ENCODE peak calls at places on chromosomes 1 and 21, in seven cellular contexts. U is IMR-90, O is HCT116, S is heart left ventricle, R is pancreas, X is adrenal gland, D is stomach. Y is an unnamed sample.

GRCh38 chr21:39208624-39209333 is 25.5 kb upstream of the PSMG1 start:
- DNase-seq in U (peak; percentile 21), O (no peak), S (no peak), R (no peak), X (no peak), D (no peak), Y (no peak)

GRCh38 chr1:234040446-234041317 is 136.2 kb downstream of the SLC35F3 start:
- DNase-seq in U (no peak), O (no peak), S (no peak), R (no peak), X (no peak), D (no peak), Y (no peak)

GRCh38 chr1:46587072-46587471 is 17.0 kb downstream of the MKNK1 start:
- DNase-seq in U (no peak), O (no peak), S (peak; percentile 79), R (no peak), X (peak; percentile 34), D (no peak), Y (no peak)

GRCh38 chr1:55517036-55517435 is 301.9 kb upstream of the USP24 start:
- DNase-seq in U (no peak), O (no peak), S (no peak), R (no peak), X (no peak), D (no peak), Y (no peak)

GRCh38 chr21:33196956-33197374 is 32.8 kb upstream of the IFNAR2 start:
- DNase-seq in U (peak; percentile 62), O (peak; percentile 68), S (peak; percentile 76), R (peak; percentile 45), X (peak; percentile 71), D (peak; percentile 59), Y (peak; percentile 10)

GRCh38 chr1:160797861-160798273 is 1.9 kb downstream of the LY9 start:
- DNase-seq in U (no peak), O (no peak), S (no peak), R (no peak), X (no peak), D (peak; percentile 41), Y (no peak)

GRCh38 chr1:150981805-150982712 is at the start of gene ANXA9:
- DNase-seq in U (no peak), O (no peak), S (no peak), R (peak; percentile 78), X (no peak), D (peak; percentile 61), Y (no peak)

GRCh38 chr1:229694053-229694693 is 68.1 kb downstream of the URB2 start:
- DNase-seq in U (peak; percentile 81), O (no peak), S (peak; percentile 92), R (peak; percentile 22), X (peak; percentile 16), D (peak; percentile 47), Y (no peak)

GRCh38 chr1:176989754-176990153 is 174.8 kb downstream of the ASTN1 start:
- DNase-seq in U (no peak), O (no peak), S (peak; percentile 33), R (no peak), X (no peak), D (no peak), Y (no peak)

GRCh38 chr1:12344611-12345299 is 114.9 kb downstream of the VPS13D start:
- DNase-seq in U (no peak), O (no peak), S (peak; percentile 38), R (no peak), X (no peak), D (no peak), Y (no peak)

GRCh38 chr1:21567241-21568005 is 58.2 kb downstream of the ALPL start:
- DNase-seq in U (peak; percentile 92), O (no peak), S (peak; percentile 15), R (no peak), X (no peak), D (no peak), Y (no peak)

GRCh38 chr1:46675549-46676314 is 4.1 kb downstream of the TEX38 start:
- DNase-seq in U (no peak), O (no peak), S (no peak), R (no peak), X (no peak), D (no peak), Y (no peak)

GRCh38 chr1:247417786-247418185 is 1.8 kb downstream of the NLRP3 start:
- DNase-seq in U (no peak), O (no peak), S (no peak), R (no peak), X (no peak), D (no peak), Y (no peak)

GRCh38 chr1:247411583-247412295 is 4.2 kb upstream of the NLRP3 start:
- DNase-seq in U (no peak), O (no peak), S (no peak), R (no peak), X (no peak), D (no peak), Y (no peak)

GRCh38 chr1:247421074-247421473 is 5.1 kb downstream of the NLRP3 start:
- DNase-seq in U (no peak), O (no peak), S (no peak), R (no peak), X (no peak), D (no peak), Y (no peak)

GRCh38 chr1:247419326-247419725 is 3.4 kb downstream of the NLRP3 start:
- DNase-seq in U (no peak), O (no peak), S (no peak), R (no peak), X (no peak), D (no peak), Y (no peak)

GRCh38 chr1:247415423-247416361 is at the start of gene NLRP3:
- DNase-seq in U (no peak), O (no peak), S (peak; percentile 48), R (no peak), X (peak; percentile 28), D (peak; percentile 34), Y (no peak)
- H3K4me3 ChIP-seq in U (peak within 1 kb of the TSS; percentile 6), O (peak within 1 kb of the TSS; percentile 4), S (peak within 1 kb of the TSS; percentile 21), R (peak within 1 kb of the TSS; percentile 18), X (no peak within 1 kb of the TSS), D (peak within 1 kb of the TSS; percentile 32), Y (no peak within 1 kb of the TSS)

GRCh38 chr1:41578712-41579335 is 94.3 kb upstream of the EDN2 start:
- DNase-seq in U (peak; percentile 30), O (no peak), S (no peak), R (no peak), X (no peak), D (no peak), Y (peak; percentile 36)
- TF ChIP-seq CTCF in U (peak; percentile 38), O (peak; percentile 61), S (peak; percentile 36), R (peak; percentile 22), X (peak; percentile 55), D (peak; percentile 35), Y (peak; percentile 44)

DNA sequence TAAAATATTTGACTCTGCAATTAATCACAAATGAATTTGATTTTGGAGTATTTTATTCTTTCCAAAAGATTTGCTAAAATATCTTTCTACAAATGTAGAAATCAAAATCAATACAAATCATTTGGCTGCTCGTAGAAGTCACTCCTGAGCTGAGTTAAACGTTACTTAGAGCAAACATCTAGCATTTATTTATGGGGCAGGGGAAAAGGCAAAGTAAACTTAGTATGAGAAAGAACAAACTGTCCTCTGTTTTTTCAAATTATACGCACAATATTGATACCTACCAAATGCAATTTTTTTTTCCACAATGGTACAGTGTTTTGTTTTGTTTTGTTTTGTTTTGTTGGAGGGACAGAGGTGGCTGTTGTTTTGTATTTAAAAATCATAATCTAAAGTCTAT is 233.8 kb downstream of the TTLL7 start:
- DNase-seq in U (no peak), O (no peak), S (no peak), R (no peak), X (no peak), D (no peak), Y (no peak)
- H3K4me3 ChIP-seq in U (no peak overlapping the region), O (no peak overlapping the region), S (no peak overlapping the region), R (peak overlapping the region; percentile 8), X (no peak overlapping the region), D (no peak overlapping the region), Y (no peak overlapping the region)

GRCh38 chr1:25889470-25889869 is 14.0 kb upstream of the PAQR7 start:
- DNase-seq in U (peak; percentile 43), O (no peak), S (no peak), R (no peak), X (no peak), D (no peak), Y (no peak)
- TF ChIP-seq CTCF in U (peak; percentile 44), O (peak; percentile 52), S (no peak), R (no peak), X (peak; percentile 39), D (no peak), Y (no peak)

DNA sequence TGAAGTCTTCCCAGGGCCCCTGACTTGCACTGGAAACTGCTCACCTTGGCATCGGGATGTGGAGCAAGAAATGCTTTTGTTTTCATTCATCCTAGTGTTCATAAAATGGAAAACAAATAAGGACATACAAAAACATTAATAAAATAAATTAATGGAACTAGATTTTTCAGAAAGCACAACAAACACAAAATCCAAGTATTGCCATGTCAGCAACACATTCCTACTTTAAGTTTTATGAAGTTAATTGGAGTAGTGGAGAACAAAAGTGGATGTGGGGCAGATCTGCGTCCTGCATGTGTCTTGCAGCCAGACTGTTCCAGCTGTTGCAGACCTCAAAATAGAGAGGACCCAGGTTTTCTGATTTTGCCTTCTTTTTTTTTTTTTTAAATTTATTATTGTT is 32.9 kb downstream of the PRMT2 start:
- DNase-seq in U (no peak), O (no peak), S (no peak), R (no peak), X (no peak), D (no peak), Y (no peak)
- H3K4me3 ChIP-seq in U (no peak overlapping the region), O (peak overlapping the region; percentile 60), S (peak overlapping the region; percentile 52), R (peak overlapping the region; percentile 45), X (no peak overlapping the region), D (peak overlapping the region; percentile 56), Y (no peak overlapping the region)

GRCh38 chr1:109490934-109491302 is 3.0 kb upstream of the CYB561D1 start:
- DNase-seq in U (no peak), O (no peak), S (peak; percentile 52), R (no peak), X (no peak), D (no peak), Y (no peak)

GRCh38 chr1:109491372-109491771 is 2.5 kb upstream of the CYB561D1 start:
- DNase-seq in U (no peak), O (no peak), S (no peak), R (no peak), X (no peak), D (no peak), Y (no peak)

GRCh38 chr1:109488696-109489095 is 5.0 kb downstream of the ATXN7L2 start:
- DNase-seq in U (no peak), O (no peak), S (no peak), R (no peak), X (no peak), D (no peak), Y (no peak)

GRCh38 chr1:109490029-109490933 is 3.6 kb upstream of the CYB561D1 start:
- DNase-seq in U (peak; percentile 60), O (peak; percentile 31), S (peak; percentile 68), R (peak; percentile 48), X (peak; percentile 75), D (peak; percentile 75), Y (no peak)

GRCh38 chr1:109488201-109488600 is 4.5 kb downstream of the ATXN7L2 start:
- DNase-seq in U (no peak), O (no peak), S (no peak), R (no peak), X (no peak), D (no peak), Y (no peak)
- TF ChIP-seq CTCF in U (no peak), O (peak; percentile 28), S (no peak), R (no peak), X (no peak), D (no peak), Y (peak; percentile 4)

GRCh38 chr1:110873856-110874255 is 908 bp downstream of the CD53 start:
- DNase-seq in U (no peak), O (no peak), S (no peak), R (no peak), X (no peak), D (no peak), Y (no peak)
- H3K4me3 ChIP-seq in U (no peak overlapping the region), O (no peak overlapping the region), S (peak overlapping the region; percentile 28), R (peak overlapping the region; percentile 25), X (no peak overlapping the region), D (peak overlapping the region; percentile 40), Y (no peak overlapping the region)

Y was measured in LNCaP clone FGC.